ENCODE peak calls at places on chromosomes 11 and 22, in seven cellular contexts. K is hypothalamus, B is HuH-7.5, Z is MCF 10A, C is fibroblast of pulmonary artery, T is T-helper 2 cell, A is HL-60. J is an unnamed sample.

GRCh38 chr11:115653926-115654325 is 149.7 kb upstream of the CADM1 start:
- DNase-seq in T (no peak), C (no peak), B (no peak), K (no peak), Z (no peak), A (no peak), J (no peak)

GRCh38 chr11:124315052-124315451 is 1.3 kb upstream of the OR8D1 start:
- DNase-seq in B (no peak), K (no peak), T (no peak), C (peak; percentile 52), Z (peak; percentile 21), A (no peak), J (no peak)

GRCh38 chr11:87338046-87338639 is 300.4 kb downstream of the TMEM135 start:
- DNase-seq in Z (no peak), B (no peak), C (no peak), K (no peak), A (no peak), T (no peak), J (no peak)

GRCh38 chr22:37386441-37386840 is 40.8 kb downstream of the ELFN2 start:
- DNase-seq in T (no peak), Z (no peak), A (no peak), K (no peak), C (no peak), B (no peak), J (no peak)

GRCh38 chr11:67278939-67279588 is 10.0 kb upstream of the ANKRD13D start:
- DNase-seq in A (peak; percentile 9), T (no peak), C (no peak), K (no peak), Z (no peak), B (no peak), J (no peak)

GRCh38 chr11:57499413-57499982 is 16.0 kb downstream of the SLC43A1 start:
- DNase-seq in T (peak; percentile 13), A (no peak), B (peak; percentile 100), C (peak; percentile 93), K (peak; percentile 89), Z (peak; percentile 91), J (no peak)

GRCh38 chr11:62770778-62771143 is 435 bp upstream of the TAF6L start:
- DNase-seq in Z (no peak), A (no peak), B (no peak), K (no peak), C (no peak), T (no peak), J (no peak)

GRCh38 chr11:134017773-134018430 is 51.0 kb upstream of the JAM3 start:
- DNase-seq in B (no peak), A (no peak), C (no peak), Z (no peak), K (no peak), T (no peak), J (no peak)

GRCh38 chr11:69186316-69187266 is 30.9 kb downstream of the SMIM38 start:
- DNase-seq in C (no peak), K (no peak), A (no peak), Z (no peak), T (no peak), B (no peak), J (no peak)

GRCh38 chr11:19245351-19245750 is 4.6 kb upstream of the E2F8 start:
- DNase-seq in A (no peak), T (no peak), Z (no peak), B (no peak), K (no peak), C (no peak), J (no peak)

GRCh38 chr11:67584205-67584880 is 731 bp downstream of the GSTP1 start:
- DNase-seq in B (peak; percentile 69), Z (peak; percentile 88), K (no peak), A (peak; percentile 95), C (peak; percentile 60), T (peak; percentile 43), J (no peak)

GRCh38 chr11:123323482-123324056 is 106.5 kb upstream of the GRAMD1B start:
- DNase-seq in Z (no peak), T (no peak), K (no peak), A (no peak), B (no peak), C (no peak), J (no peak)

GRCh38 chr22:32444068-32444467 is 20.2 kb downstream of the BPIFC start:
- DNase-seq in B (peak; percentile 6), A (no peak), T (peak; percentile 65), K (no peak), Z (peak; percentile 25), C (peak; percentile 4), J (no peak)

GRCh38 chr11:108997826-108998225 is 333.0 kb downstream of the DDX10 start:
- DNase-seq in K (no peak), A (no peak), C (no peak), T (no peak), B (no peak), Z (no peak), J (no peak)

J was measured in AML-193.